ENCODE peak calls at places on chromosomes 11 and 22, in ten cellular contexts. One of them, this sample, is unnamed.

GRCh38 chr11:91800208-91800914 is 424.3 kb upstream of the FAT3 start:
- DNase-seq in fibroblast of lung: no peak
- DNase-seq in HFFc6: no peak
- DNase-seq in ascending aorta: no peak
- DNase-seq in uterus: no peak
- DNase-seq in CD4-positive, alpha-beta T cell: no peak
- DNase-seq in coronary artery: no peak
- DNase-seq in foreskin fibroblast: no peak
- DNase-seq in kidney epithelial cell: no peak
- DNase-seq in hepatocyte: no peak
- DNase-seq in this sample: no peak

GRCh38 chr11:6574816-6575715 is 28.4 kb downstream of the RRP8 start:
- DNase-seq in fibroblast of lung: no peak
- DNase-seq in HFFc6: no peak
- DNase-seq in ascending aorta: no peak
- DNase-seq in uterus: no peak
- DNase-seq in CD4-positive, alpha-beta T cell: no peak
- DNase-seq in coronary artery: no peak
- DNase-seq in foreskin fibroblast: no peak
- DNase-seq in kidney epithelial cell: no peak
- DNase-seq in hepatocyte: no peak
- DNase-seq in this sample: no peak

GRCh38 chr11:133964946-133965632 is 8.3 kb upstream of the IGSF9B start:
- DNase-seq in fibroblast of lung: peak
- DNase-seq in HFFc6: peak
- DNase-seq in ascending aorta: peak
- DNase-seq in uterus: peak
- DNase-seq in CD4-positive, alpha-beta T cell: no peak
- DNase-seq in coronary artery: peak
- DNase-seq in foreskin fibroblast: no peak
- DNase-seq in kidney epithelial cell: no peak
- DNase-seq in hepatocyte: peak
- DNase-seq in this sample: no peak

GRCh38 chr11:59550842-59551650 is 39.7 kb downstream of the OR4D9 start:
- DNase-seq in fibroblast of lung: peak
- DNase-seq in HFFc6: peak
- DNase-seq in ascending aorta: peak
- DNase-seq in uterus: peak
- DNase-seq in CD4-positive, alpha-beta T cell: peak
- DNase-seq in coronary artery: peak
- DNase-seq in foreskin fibroblast: peak
- DNase-seq in kidney epithelial cell: no peak
- DNase-seq in hepatocyte: peak
- DNase-seq in this sample: peak

GRCh38 chr22:17120281-17120680 is 879 bp downstream of the TMEM121B start:
- DNase-seq in fibroblast of lung: peak
- DNase-seq in HFFc6: no peak
- DNase-seq in ascending aorta: no peak
- DNase-seq in uterus: no peak
- DNase-seq in CD4-positive, alpha-beta T cell: peak
- DNase-seq in coronary artery: no peak
- DNase-seq in foreskin fibroblast: peak
- DNase-seq in kidney epithelial cell: no peak
- DNase-seq in hepatocyte: peak
- DNase-seq in this sample: no peak

GRCh38 chr11:36948445-36949171 is 350.6 kb upstream of the RAG2 start:
- DNase-seq in fibroblast of lung: no peak
- DNase-seq in HFFc6: no peak
- DNase-seq in ascending aorta: no peak
- DNase-seq in uterus: no peak
- DNase-seq in CD4-positive, alpha-beta T cell: no peak
- DNase-seq in coronary artery: no peak
- DNase-seq in foreskin fibroblast: no peak
- DNase-seq in kidney epithelial cell: no peak
- DNase-seq in hepatocyte: peak
- DNase-seq in this sample: no peak

GRCh38 chr11:47071871-47072270 is 104.8 kb downstream of the ARFGAP2 start:
- DNase-seq in fibroblast of lung: no peak
- DNase-seq in HFFc6: no peak
- DNase-seq in ascending aorta: no peak
- DNase-seq in uterus: no peak
- DNase-seq in CD4-positive, alpha-beta T cell: no peak
- DNase-seq in coronary artery: no peak
- DNase-seq in foreskin fibroblast: no peak
- DNase-seq in kidney epithelial cell: no peak
- DNase-seq in hepatocyte: peak
- DNase-seq in this sample: no peak

GRCh38 chr11:134026655-134027343 is 42.1 kb upstream of the JAM3 start:
- DNase-seq in fibroblast of lung: no peak
- DNase-seq in HFFc6: no peak
- DNase-seq in ascending aorta: no peak
- DNase-seq in uterus: no peak
- DNase-seq in CD4-positive, alpha-beta T cell: no peak
- DNase-seq in coronary artery: no peak
- DNase-seq in foreskin fibroblast: no peak
- DNase-seq in kidney epithelial cell: no peak
- DNase-seq in hepatocyte: no peak
- DNase-seq in this sample: no peak

GRCh38 chr11:82494988-82495432 is 238.7 kb downstream of the FAM181B start:
- DNase-seq in fibroblast of lung: no peak
- DNase-seq in HFFc6: no peak
- DNase-seq in ascending aorta: no peak
- DNase-seq in uterus: no peak
- DNase-seq in CD4-positive, alpha-beta T cell: no peak
- DNase-seq in coronary artery: no peak
- DNase-seq in foreskin fibroblast: no peak
- DNase-seq in kidney epithelial cell: no peak
- DNase-seq in hepatocyte: peak
- DNase-seq in this sample: no peak

GRCh38 chr11:65867284-65868071 is 5.1 kb downstream of the EFEMP2 start:
- DNase-seq in fibroblast of lung: no peak
- DNase-seq in HFFc6: no peak
- DNase-seq in ascending aorta: no peak
- DNase-seq in uterus: peak
- DNase-seq in CD4-positive, alpha-beta T cell: no peak
- DNase-seq in coronary artery: no peak
- DNase-seq in foreskin fibroblast: no peak
- DNase-seq in kidney epithelial cell: no peak
- DNase-seq in hepatocyte: no peak
- DNase-seq in this sample: no peak

GRCh38 chr11:70456921-70457532 is 58.7 kb downstream of the CTTN start:
- DNase-seq in fibroblast of lung: peak
- DNase-seq in HFFc6: peak
- DNase-seq in ascending aorta: no peak
- DNase-seq in uterus: no peak
- DNase-seq in CD4-positive, alpha-beta T cell: no peak
- DNase-seq in coronary artery: no peak
- DNase-seq in foreskin fibroblast: peak
- DNase-seq in kidney epithelial cell: peak
- DNase-seq in hepatocyte: no peak
- DNase-seq in this sample: no peak

GRCh38 chr11:19253149-19253540 is 12.4 kb upstream of the E2F8 start:
- DNase-seq in fibroblast of lung: no peak
- DNase-seq in HFFc6: no peak
- DNase-seq in ascending aorta: no peak
- DNase-seq in uterus: no peak
- DNase-seq in CD4-positive, alpha-beta T cell: no peak
- DNase-seq in coronary artery: no peak
- DNase-seq in foreskin fibroblast: no peak
- DNase-seq in kidney epithelial cell: no peak
- DNase-seq in hepatocyte: no peak
- DNase-seq in this sample: no peak

GRCh38 chr11:104694259-104695070 is 203.8 kb downstream of the CASP12 start:
- DNase-seq in fibroblast of lung: peak
- DNase-seq in HFFc6: no peak
- DNase-seq in ascending aorta: no peak
- DNase-seq in uterus: no peak
- DNase-seq in CD4-positive, alpha-beta T cell: no peak
- DNase-seq in coronary artery: no peak
- DNase-seq in foreskin fibroblast: peak
- DNase-seq in kidney epithelial cell: peak
- DNase-seq in hepatocyte: peak
- DNase-seq in this sample: no peak

GRCh38 chr11:102120437-102120935 is 10.2 kb downstream of the YAP1 start:
- DNase-seq in fibroblast of lung: peak
- DNase-seq in HFFc6: peak
- DNase-seq in ascending aorta: no peak
- DNase-seq in uterus: no peak
- DNase-seq in CD4-positive, alpha-beta T cell: no peak
- DNase-seq in coronary artery: no peak
- DNase-seq in foreskin fibroblast: peak
- DNase-seq in kidney epithelial cell: no peak
- DNase-seq in hepatocyte: no peak
- DNase-seq in this sample: no peak
- TF ChIP-seq CTCF in fibroblast of lung: no peak
- TF ChIP-seq CTCF in HFFc6: no peak
- TF ChIP-seq CTCF in ascending aorta: no peak
- TF ChIP-seq CTCF in uterus: no peak
- TF ChIP-seq CTCF in CD4-positive, alpha-beta T cell: no peak
- TF ChIP-seq CTCF in coronary artery: no peak
- TF ChIP-seq CTCF in foreskin fibroblast: no peak
- TF ChIP-seq CTCF in kidney epithelial cell: no peak
- TF ChIP-seq CTCF in hepatocyte: no peak
- TF ChIP-seq CTCF in this sample: no peak

DNA sequence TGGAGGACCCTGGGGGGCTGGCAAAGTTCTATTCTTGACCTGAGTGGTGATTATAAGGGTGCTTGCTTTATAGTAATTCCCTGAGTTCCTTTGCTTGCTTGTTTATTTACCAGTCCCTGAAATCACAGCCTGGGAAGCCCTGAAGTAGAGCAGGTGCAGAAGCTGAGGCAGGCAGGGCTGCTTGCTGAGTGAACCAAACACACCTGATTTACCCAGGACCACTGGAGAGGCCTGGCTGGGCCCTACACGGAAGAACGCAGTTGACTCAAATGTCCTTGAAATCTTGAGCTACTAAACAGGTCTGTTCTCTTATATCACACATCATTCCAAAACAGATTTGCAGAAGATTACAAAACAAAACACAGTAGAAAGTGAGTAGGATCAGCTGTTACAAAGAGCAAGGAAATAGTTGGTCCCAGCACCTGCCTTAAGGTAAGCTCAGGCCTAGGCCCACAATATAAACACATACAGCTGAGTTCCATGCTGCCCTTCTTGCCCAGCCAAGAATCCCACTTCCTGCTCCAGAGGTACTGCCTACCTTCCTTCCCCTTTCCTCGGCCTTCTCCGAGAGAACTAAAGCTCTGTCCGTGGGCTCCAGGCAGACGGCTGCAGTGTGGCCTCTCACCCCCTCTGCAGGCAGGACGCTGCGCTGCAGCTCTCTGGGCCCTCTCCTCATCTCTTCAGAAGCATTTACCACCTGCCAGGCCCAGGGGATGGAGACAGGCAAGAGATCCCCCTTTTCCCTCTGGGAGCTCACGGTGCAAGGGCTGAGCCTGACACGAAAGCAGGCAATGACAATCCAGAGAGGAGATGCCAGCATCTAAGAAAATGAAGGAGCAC is 46.1 kb upstream of the SCUBE2 start:
- DNase-seq in fibroblast of lung: peak
- DNase-seq in HFFc6: peak
- DNase-seq in ascending aorta: peak
- DNase-seq in uterus: peak
- DNase-seq in CD4-positive, alpha-beta T cell: peak
- DNase-seq in coronary artery: peak
- DNase-seq in foreskin fibroblast: peak
- DNase-seq in kidney epithelial cell: no peak
- DNase-seq in hepatocyte: peak
- DNase-seq in this sample: no peak
- TF ChIP-seq CTCF in fibroblast of lung: peak
- TF ChIP-seq CTCF in HFFc6: peak
- TF ChIP-seq CTCF in ascending aorta: peak
- TF ChIP-seq CTCF in uterus: peak
- TF ChIP-seq CTCF in CD4-positive, alpha-beta T cell: peak
- TF ChIP-seq CTCF in coronary artery: peak
- TF ChIP-seq CTCF in foreskin fibroblast: peak
- TF ChIP-seq CTCF in kidney epithelial cell: peak
- TF ChIP-seq CTCF in hepatocyte: peak
- TF ChIP-seq CTCF in this sample: peak

DNA sequence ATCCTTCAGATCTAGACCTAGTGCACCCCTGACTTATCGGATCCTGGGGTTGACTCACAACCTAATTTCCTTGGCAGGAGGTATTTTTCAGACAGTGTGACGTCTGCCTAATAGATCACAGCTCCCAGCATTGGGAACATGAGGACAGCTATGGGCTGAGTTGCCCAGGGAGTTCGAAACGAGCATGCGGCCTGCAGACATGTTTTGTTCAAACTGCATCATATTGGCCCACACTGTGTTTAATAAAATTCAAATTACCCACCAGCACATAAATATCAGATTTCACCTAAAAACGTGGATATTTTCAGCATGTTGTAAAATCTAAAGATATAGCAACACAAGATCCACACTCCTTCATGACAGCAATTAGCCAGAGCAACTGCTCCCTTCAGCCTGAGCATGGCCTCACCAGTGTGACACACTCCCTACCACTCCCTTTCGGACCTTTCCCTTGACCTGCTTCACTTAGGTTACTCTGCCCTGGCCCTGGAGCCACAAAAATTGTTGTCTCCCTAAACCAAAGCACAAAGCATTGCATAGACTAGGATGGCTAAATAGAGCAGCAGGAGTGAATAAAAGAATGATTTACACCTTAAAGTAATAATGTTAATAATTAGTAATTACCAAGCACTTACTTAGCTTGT is 53.6 kb upstream of the USP47 start:
- DNase-seq in fibroblast of lung: no peak
- DNase-seq in HFFc6: no peak
- DNase-seq in ascending aorta: no peak
- DNase-seq in uterus: no peak
- DNase-seq in CD4-positive, alpha-beta T cell: no peak
- DNase-seq in coronary artery: no peak
- DNase-seq in foreskin fibroblast: no peak
- DNase-seq in kidney epithelial cell: no peak
- DNase-seq in hepatocyte: no peak
- DNase-seq in this sample: no peak
- TF ChIP-seq CTCF in fibroblast of lung: no peak
- TF ChIP-seq CTCF in HFFc6: peak
- TF ChIP-seq CTCF in ascending aorta: no peak
- TF ChIP-seq CTCF in uterus: no peak
- TF ChIP-seq CTCF in CD4-positive, alpha-beta T cell: no peak
- TF ChIP-seq CTCF in coronary artery: no peak
- TF ChIP-seq CTCF in foreskin fibroblast: no peak
- TF ChIP-seq CTCF in kidney epithelial cell: no peak
- TF ChIP-seq CTCF in hepatocyte: no peak
- TF ChIP-seq CTCF in this sample: no peak

DNA sequence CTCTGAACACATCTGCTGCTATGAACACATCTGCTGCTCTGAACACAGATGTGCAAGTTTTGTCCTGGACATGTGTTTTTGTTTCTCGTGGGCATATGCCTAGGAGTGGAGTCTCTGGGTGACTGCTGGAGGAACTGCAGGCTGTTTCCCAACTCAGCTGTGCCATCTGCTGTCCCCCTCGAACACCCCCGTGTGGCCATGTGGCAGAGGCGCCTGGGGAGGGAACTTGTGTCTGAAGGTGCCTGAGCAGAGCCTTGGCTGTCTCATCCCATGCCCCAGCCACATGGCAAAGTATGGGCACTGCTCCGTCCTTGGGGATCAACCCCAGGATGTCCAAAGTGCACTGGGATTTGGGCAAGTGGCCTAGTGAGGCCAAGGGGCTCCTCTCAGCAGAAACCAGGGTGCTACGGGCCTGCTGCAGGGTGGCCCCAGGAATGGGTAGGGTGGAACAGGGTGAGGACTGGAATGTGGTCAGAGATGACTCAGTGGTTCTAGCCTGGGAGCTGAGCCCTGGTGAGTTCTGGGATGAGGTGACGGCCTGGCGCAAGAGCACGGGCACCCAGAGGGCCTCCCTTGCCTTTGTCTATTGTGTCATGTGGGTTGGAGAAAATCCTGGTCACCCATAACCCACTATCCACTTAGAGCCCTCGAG is 14.7 kb downstream of the GATD1 start:
- DNase-seq in fibroblast of lung: peak
- DNase-seq in HFFc6: peak
- DNase-seq in ascending aorta: no peak
- DNase-seq in uterus: no peak
- DNase-seq in CD4-positive, alpha-beta T cell: no peak
- DNase-seq in coronary artery: peak
- DNase-seq in foreskin fibroblast: peak
- DNase-seq in kidney epithelial cell: no peak
- DNase-seq in hepatocyte: no peak
- DNase-seq in this sample: no peak
- TF ChIP-seq CTCF in fibroblast of lung: peak
- TF ChIP-seq CTCF in HFFc6: peak
- TF ChIP-seq CTCF in ascending aorta: no peak
- TF ChIP-seq CTCF in uterus: no peak
- TF ChIP-seq CTCF in CD4-positive, alpha-beta T cell: no peak
- TF ChIP-seq CTCF in coronary artery: no peak
- TF ChIP-seq CTCF in foreskin fibroblast: peak
- TF ChIP-seq CTCF in kidney epithelial cell: peak
- TF ChIP-seq CTCF in hepatocyte: no peak
- TF ChIP-seq CTCF in this sample: peak